ENCODE peak calls at places on chromosome 5, in eight cellular contexts. C is IMR-90, L is suprapubic skin, P is BE2C, U is lower lobe of right lung, X is endodermal cell, M is K562, D is left ventricle myocardium inferior. R is an unnamed sample.

GRCh38 chr5:58016329-58016728 is 443.6 kb downstream of the PLK2 start:
- DNase-seq in X (no peak), D (no peak), C (peak; percentile 0), M (no peak), L (no peak), P (no peak), U (no peak), R (no peak)

GRCh38 chr5:19790811-19791466 is 197.1 kb downstream of the CDH18 start:
- DNase-seq in U (no peak), M (no peak), C (no peak), P (no peak), L (no peak), D (no peak), X (no peak), R (no peak)

GRCh38 chr5:16578474-16578883 is 38.3 kb downstream of the RETREG1 start:
- DNase-seq in U (no peak), L (no peak), P (no peak), M (no peak), D (no peak), C (no peak), X (no peak), R (no peak)

GRCh38 chr5:463952-464351 is 21.0 kb downstream of the EXOC3 start:
- DNase-seq in P (no peak), L (peak; percentile 23), C (no peak), U (peak; percentile 62), X (no peak), D (peak; percentile 12), M (no peak), R (peak; percentile 56)

GRCh38 chr5:111857633-111858032 is 100.6 kb upstream of the NREP start:
- DNase-seq in X (no peak), C (peak; percentile 11), D (no peak), U (no peak), M (no peak), L (no peak), P (no peak), R (no peak)

GRCh38 chr5:149367249-149367971 is 9.6 kb downstream of the PCYOX1L start:
- DNase-seq in L (no peak), U (no peak), D (no peak), M (peak; percentile 86), P (peak; percentile 86), X (peak; percentile 96), C (peak; percentile 70), R (peak; percentile 52)

GRCh38 chr5:35237580-35238376 is 7.5 kb upstream of the PRLR start:
- DNase-seq in L (no peak), D (no peak), M (no peak), X (no peak), C (no peak), U (no peak), P (no peak), R (no peak)

GRCh38 chr5:43428034-43428712 is 16.0 kb upstream of the CCL28 start:
- DNase-seq in U (no peak), X (no peak), C (peak; percentile 43), M (no peak), D (no peak), P (no peak), L (no peak), R (no peak)

GRCh38 chr5:72474117-72474915 is 32.9 kb downstream of the ZNF366 start:
- DNase-seq in L (no peak), C (peak; percentile 54), M (no peak), P (no peak), U (no peak), X (no peak), D (no peak), R (no peak)

GRCh38 chr5:64649512-64649911 is 40.8 kb upstream of the SHISAL2B start:
- DNase-seq in L (no peak), C (no peak), D (no peak), M (no peak), P (no peak), X (no peak), U (no peak), R (no peak)

GRCh38 chr5:135833961-135834638 is 363 bp upstream of the SLC25A48 start:
- DNase-seq in P (no peak), L (peak; percentile 71), X (no peak), U (no peak), D (no peak), C (no peak), M (peak; percentile 54), R (no peak)
- H3K4me3 ChIP-seq in P (peak overlapping the region; percentile 24), L (peak overlapping the region; percentile 58), X (peak overlapping the region; percentile 88), U (peak overlapping the region; percentile 43), D (peak overlapping the region; percentile 65), C (no peak overlapping the region), M (no peak overlapping the region), R (peak overlapping the region; percentile 41)

GRCh38 chr5:135979510-135979909 is 24.7 kb upstream of the LECT2 start:
- DNase-seq in X (no peak), U (no peak), M (no peak), C (peak; percentile 93), D (no peak), P (no peak), L (no peak), R (no peak)

GRCh38 chr5:135978212-135978631 is 23.4 kb upstream of the LECT2 start:
- DNase-seq in C (no peak), U (no peak), X (peak; percentile 65), D (no peak), M (no peak), L (no peak), P (no peak), R (no peak)

GRCh38 chr5:135976216-135976615 is 21.4 kb upstream of the LECT2 start:
- DNase-seq in U (no peak), X (no peak), L (no peak), M (no peak), P (no peak), D (no peak), C (no peak), R (peak; percentile 74)

GRCh38 chr5:135978993-135979392 is 24.2 kb upstream of the LECT2 start:
- DNase-seq in P (no peak), C (no peak), U (no peak), X (no peak), M (no peak), L (no peak), D (no peak), R (no peak)

DNA sequence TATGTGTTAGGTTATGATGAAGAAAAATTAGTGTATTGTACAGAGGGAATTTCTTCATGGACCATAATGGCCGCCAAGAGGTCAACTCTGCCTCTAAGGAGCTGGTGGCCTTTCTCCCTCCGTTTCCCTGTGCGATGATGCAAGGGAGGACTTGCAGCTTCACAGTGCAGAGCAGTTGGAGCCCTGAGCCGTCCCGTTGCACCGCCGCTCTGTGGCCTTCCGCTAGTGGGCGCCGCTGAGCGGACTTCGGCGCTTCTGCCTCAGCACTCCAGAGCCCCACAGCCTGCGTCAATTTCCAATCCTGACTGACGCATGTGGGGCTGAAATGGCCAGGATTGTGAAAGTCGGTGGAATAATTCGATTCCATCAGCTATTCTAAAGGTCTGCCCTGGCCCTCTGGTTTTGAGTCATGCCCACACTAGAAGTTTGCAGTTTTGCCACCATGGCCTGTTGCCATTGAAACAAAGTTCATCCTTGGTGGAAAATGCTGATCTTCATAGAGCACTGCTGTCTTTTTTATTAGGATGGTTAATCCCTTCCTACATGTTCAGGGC is 22.7 kb upstream of the LECT2 start:
- DNase-seq in X (peak; percentile 97), U (peak; percentile 87), M (peak; percentile 67), D (peak; percentile 66), L (no peak), C (peak; percentile 30), P (no peak), R (peak; percentile 96)
- TF ChIP-seq CTCF in X (peak; percentile 98), U (peak; percentile 85), M (peak; percentile 90), D (peak; percentile 74), L (peak; percentile 76), C (peak; percentile 29), P (peak; percentile 31), R (peak; percentile 94)

GRCh38 chr5:74314906-74315305 is 325.6 kb downstream of the ENC1 start:
- DNase-seq in C (no peak), M (no peak), D (no peak), U (no peak), P (no peak), L (no peak), X (no peak), R (no peak)
- H3K4me1 ChIP-seq in C (peaks cover 7% of the 10 kb centered on the region), M (no peaks in the 10 kb centered on the region), D (peaks cover 11% of the 10 kb centered on the region), U (peaks cover 6% of the 10 kb centered on the region), P (peaks cover 3% of the 10 kb centered on the region), L (peaks cover 15% of the 10 kb centered on the region), X (peaks cover 9% of the 10 kb centered on the region), R (no peaks in the 10 kb centered on the region)

DNA sequence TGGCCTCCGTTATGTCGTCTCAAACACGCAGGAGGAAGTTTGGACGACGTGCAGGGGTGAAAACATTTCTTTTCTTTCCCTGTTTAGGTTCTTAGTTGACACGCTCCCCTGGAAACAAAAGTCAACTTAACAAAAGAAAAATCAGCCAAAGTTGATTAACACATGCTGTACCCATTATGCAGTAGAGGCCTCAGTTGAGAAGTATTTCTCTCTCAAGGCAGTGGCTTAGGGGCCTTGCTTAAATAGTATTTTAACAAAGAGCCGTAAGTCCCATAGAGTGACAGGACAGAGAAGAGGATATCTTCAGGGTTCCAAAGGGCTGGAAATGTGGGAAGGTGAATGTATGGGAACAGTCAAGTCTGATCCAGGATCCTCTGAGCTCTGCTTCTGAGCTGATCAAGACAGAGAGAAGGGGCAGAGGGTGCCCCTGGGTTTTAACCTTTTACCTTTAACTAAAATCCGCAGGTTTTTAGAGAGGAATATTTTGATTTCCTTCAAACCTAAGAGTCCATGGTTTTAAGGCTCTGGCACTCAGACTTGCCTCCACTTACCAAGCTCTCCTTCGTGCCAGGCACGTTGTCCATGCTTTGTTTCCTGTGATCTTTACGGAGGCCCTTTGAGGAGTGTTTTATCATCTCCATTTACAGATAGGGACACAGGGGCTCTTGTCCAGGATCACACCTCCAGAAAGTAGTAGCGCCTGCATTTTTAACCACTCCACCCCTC is 629 bp upstream of the CD74 start:
- DNase-seq in D (no peak), M (no peak), U (no peak), P (no peak), C (no peak), X (peak; percentile 35), L (no peak), R (no peak)
- H3K4me3 ChIP-seq in D (peak overlapping the region; percentile 68), M (no peak overlapping the region), U (peak overlapping the region; percentile 77), P (no peak overlapping the region), C (no peak overlapping the region), X (no peak overlapping the region), L (peak overlapping the region; percentile 49), R (no peak overlapping the region)

GRCh38 chr5:143648696-143649095 is 163.3 kb upstream of the HMHB1 start:
- DNase-seq in X (no peak), C (no peak), P (no peak), D (no peak), U (no peak), M (peak; percentile 16), L (no peak), R (no peak)
- TF ChIP-seq CTCF in X (peak; percentile 63), C (peak; percentile 17), P (peak; percentile 15), D (peak; percentile 31), U (peak; percentile 33), M (peak; percentile 20), L (no peak), R (peak; percentile 32)

GRCh38 chr5:88734983-88735382 is 148.0 kb downstream of the MEF2C start:
- DNase-seq in L (no peak), U (no peak), C (no peak), X (no peak), M (peak; percentile 22), D (no peak), P (no peak), R (no peak)
- H3K4me1 ChIP-seq in L (no peaks in the 10 kb centered on the region), U (peaks cover 6% of the 10 kb centered on the region), C (no peaks in the 10 kb centered on the region), X (no peaks in the 10 kb centered on the region), M (peaks cover 25% of the 10 kb centered on the region), D (peaks cover 61% of the 10 kb centered on the region), P (no peaks in the 10 kb centered on the region), R (no peaks in the 10 kb centered on the region)

DNA sequence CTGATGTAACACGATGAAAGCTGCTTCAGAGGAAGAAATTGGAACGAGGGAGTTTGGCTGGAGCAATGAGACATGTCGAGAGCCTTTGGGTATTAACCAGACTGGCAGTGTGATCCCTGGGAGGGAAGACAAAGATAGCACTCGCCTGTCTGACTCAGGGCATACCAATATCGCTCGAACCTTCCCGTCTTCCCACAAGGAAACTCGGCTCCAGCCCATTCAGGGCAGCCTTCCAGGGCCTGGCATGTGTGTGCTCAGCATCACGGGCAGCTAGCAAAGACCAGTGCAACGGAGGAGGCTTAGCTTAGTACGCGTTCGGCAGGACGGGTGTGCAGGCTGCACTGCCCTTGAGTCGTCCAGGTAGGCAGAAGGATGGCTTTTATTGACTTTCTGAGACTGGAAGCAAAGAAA is 356.9 kb upstream of the WWC1 start:
- DNase-seq in L (no peak), C (no peak), M (no peak), P (no peak), D (peak; percentile 84), U (no peak), X (no peak), R (no peak)
- H3K4me3 ChIP-seq in L (no peak overlapping the region), C (no peak overlapping the region), M (no peak overlapping the region), P (no peak overlapping the region), D (peak overlapping the region; percentile 64), U (no peak overlapping the region), X (no peak overlapping the region), R (no peak overlapping the region)